ENCODE peak calls at places on chromosomes 4 and X, in eight cellular contexts. E is EL, Q is iPS-NIHi11, P is DMS79 treated with DMSO at 0.1 percent for 48 hours, X is GM20000, S is occipital lobe, R is stomach, I is A172. D is an unnamed sample.

GRCh38 chrX:115011428-115011827 is 6.0 kb downstream of the IL13RA2 start:
- DNase-seq in E (no peak), Q (no peak), P (no peak), X (no peak), S (no peak), R (no peak), I (no peak), D (no peak)

GRCh38 chr4:2080429-2081300 is 21.5 kb downstream of the NAT8L start:
- DNase-seq in E (no peak), Q (no peak), P (no peak), X (peak), S (no peak), R (no peak), I (no peak), D (no peak)

GRCh38 chrX:17632942-17633341 is 104.4 kb upstream of the SCML1 start:
- DNase-seq in E (peak), Q (no peak), P (no peak), X (peak), S (no peak), R (no peak), I (peak), D (no peak)

GRCh38 chr4:55069248-55069647 is 56.1 kb downstream of the KDR start:
- DNase-seq in E (peak), Q (no peak), P (no peak), X (no peak), S (no peak), R (no peak), I (peak), D (no peak)

GRCh38 chr4:21451032-21451431 is 497.5 kb downstream of the KCNIP4 start:
- DNase-seq in E (peak), Q (no peak), P (no peak), X (no peak), S (no peak), R (no peak), I (peak), D (no peak)

GRCh38 chr4:159269143-159269542 is 166.3 kb downstream of the RAPGEF2 start:
- DNase-seq in E (no peak), Q (no peak), P (no peak), X (no peak), S (peak), R (no peak), I (no peak), D (no peak)

GRCh38 chrX:96424007-96424406 is 260.6 kb upstream of the DIAPH2 start:
- DNase-seq in E (no peak), Q (no peak), P (no peak), X (no peak), S (no peak), R (no peak), I (no peak), D (no peak)

GRCh38 chrX:103254171-103254824 is 657 bp downstream of the TCEAL8 start:
- DNase-seq in E (peak), Q (peak), P (peak), X (peak), S (peak), R (peak), I (peak), D (peak)

GRCh38 chr4:139651282-139652194 is 14.1 kb upstream of the MGST2 start:
- DNase-seq in E (peak), Q (peak), P (peak), X (peak), S (peak), R (peak), I (peak), D (no peak)

GRCh38 chr4:184322328-184323025 is 104.8 kb upstream of the ENPP6 start:
- DNase-seq in E (no peak), Q (no peak), P (no peak), X (no peak), S (no peak), R (no peak), I (peak), D (no peak)

GRCh38 chr4:146318894-146319293 is 104.6 kb downstream of the REELD1 start:
- DNase-seq in E (no peak), Q (no peak), P (no peak), X (no peak), S (no peak), R (no peak), I (no peak), D (no peak)

GRCh38 chrX:44733931-44734330 is 109.9 kb upstream of the DUSP21 start:
- DNase-seq in E (peak), Q (no peak), P (no peak), X (no peak), S (no peak), R (no peak), I (peak), D (no peak)

GRCh38 chr4:94504545-94504944 is 52.8 kb downstream of the PDLIM5 start:
- DNase-seq in E (no peak), Q (no peak), P (no peak), X (no peak), S (no peak), R (no peak), I (no peak), D (no peak)

GRCh38 chr4:168585168-168586091 is 88.6 kb downstream of the PALLD start:
- DNase-seq in E (peak), Q (peak), P (no peak), X (peak), S (peak), R (peak), I (peak), D (no peak)

GRCh38 chrX:130909469-130910136 is 6.6 kb upstream of the ENOX2 start:
- DNase-seq in E (no peak), Q (no peak), P (no peak), X (no peak), S (no peak), R (no peak), I (no peak), D (no peak)

GRCh38 chr4:1010522-1011021 is 854 bp upstream of the FGFRL1 start:
- DNase-seq in E (peak), Q (no peak), P (no peak), X (no peak), S (peak), R (peak), I (no peak), D (no peak)

GRCh38 chrX:107448625-107449468 is 605 bp upstream of the FRMPD3 start:
- DNase-seq in E (peak), Q (peak), P (peak), X (no peak), S (no peak), R (no peak), I (no peak), D (no peak)

GRCh38 chr4:188308142-188308541 is 168.9 kb downstream of the TRIML1 start:
- DNase-seq in E (no peak), Q (no peak), P (no peak), X (no peak), S (no peak), R (no peak), I (no peak), D (no peak)